ENCODE peak calls at places on chromosomes 4 and X, in seven cellular contexts. L is breast epithelium, I is cardiac fibroblast, N is tibial nerve, P is RWPE2, F is right atrium auricular region, W is psoas muscle. C is an unnamed sample.

GRCh38 chr4:141565379-141566089 is 70.8 kb upstream of the IL15 start:
- DNase-seq in L (no peak), W (no peak), I (no peak), F (no peak), N (no peak), P (no peak), C (no peak)

GRCh38 chrX:103656623-103657022 is 27.8 kb downstream of the TCEAL1 start:
- DNase-seq in I (peak), N (no peak), F (no peak), L (no peak), P (peak), W (no peak), C (peak)

GRCh38 chrX:397575-397974 is 10.9 kb upstream of the PPP2R3B start:
- DNase-seq in P (no peak), N (peak), W (peak), F (no peak), L (no peak), I (peak), C (peak)

GRCh38 chrX:41491267-41492004 is 44.3 kb downstream of the NYX start:
- DNase-seq in L (peak), N (no peak), W (no peak), I (peak), P (peak), F (peak), C (peak)

GRCh38 chr4:85370400-85371032 is 104.4 kb upstream of the ARHGAP24 start:
- DNase-seq in F (no peak), P (no peak), W (no peak), N (peak), L (no peak), I (peak), C (no peak)

GRCh38 chr4:86927843-86928395 is 6.9 kb upstream of the AFF1 start:
- DNase-seq in N (peak), L (no peak), F (peak), W (no peak), P (peak), I (peak), C (no peak)

GRCh38 chr4:165058676-165059075 is 5.0 kb downstream of the TRIM75 start:
- DNase-seq in L (no peak), P (no peak), N (no peak), F (no peak), W (no peak), I (no peak), C (no peak)

GRCh38 chr4:119810001-119810400 is 181.4 kb upstream of the PDE5A start:
- DNase-seq in L (no peak), N (no peak), P (no peak), F (no peak), W (no peak), I (no peak), C (no peak)

GRCh38 chrX:19867411-19867732 is 20.0 kb downstream of the SH3KBP1 start:
- DNase-seq in I (peak), W (no peak), F (no peak), P (no peak), L (no peak), N (peak), C (no peak)

GRCh38 chrX:9148626-9149385 is 114.9 kb upstream of the FAM9B start:
- DNase-seq in N (no peak), W (no peak), I (peak), F (no peak), L (no peak), P (no peak), C (no peak)

GRCh38 chr4:151808120-151808529 is 47.3 kb upstream of the GATB start:
- DNase-seq in F (no peak), N (no peak), W (no peak), P (no peak), I (no peak), L (no peak), C (no peak)

GRCh38 chr4:46179356-46179755 is 55.5 kb upstream of the GABRG1 start:
- DNase-seq in W (no peak), N (no peak), I (no peak), F (no peak), L (no peak), P (no peak), C (no peak)

GRCh38 chr4:152316969-152317368 is 218.9 kb downstream of the FBXW7 start:
- DNase-seq in W (no peak), I (peak), P (no peak), L (no peak), N (no peak), F (no peak), C (no peak)

GRCh38 chr4:150943831-150944230 is 71.3 kb downstream of the LRBA start:
- DNase-seq in I (no peak), F (no peak), L (no peak), W (no peak), P (no peak), N (no peak), C (no peak)

GRCh38 chrX:9379697-9380551 is 84.9 kb upstream of the TBL1X start:
- DNase-seq in N (no peak), W (no peak), I (peak), P (peak), F (no peak), L (no peak), C (no peak)

GRCh38 chr4:141388483-141388882 is 167.8 kb downstream of the ZNF330 start:
- DNase-seq in W (no peak), L (no peak), I (peak), F (no peak), N (no peak), P (no peak), C (peak)

GRCh38 chrX:16920116-16920515 is 26.3 kb upstream of the REPS2 start:
- DNase-seq in I (peak), F (no peak), N (no peak), P (no peak), W (no peak), L (no peak), C (no peak)

GRCh38 chr4:22312113-22312512 is 203.8 kb downstream of the ADGRA3 start:
- DNase-seq in P (no peak), L (no peak), N (no peak), F (no peak), I (no peak), W (no peak), C (no peak)

GRCh38 chr4:79756496-79756895 is 316.5 kb downstream of the ANTXR2 start:
- DNase-seq in W (no peak), N (no peak), P (no peak), I (no peak), L (no peak), F (no peak), C (no peak)

GRCh38 chr4:176584031-176584430 is 208.7 kb downstream of the VEGFC start:
- DNase-seq in I (peak), P (no peak), N (no peak), F (no peak), W (no peak), L (no peak), C (no peak)

GRCh38 chr4:153467154-153467896 is 1.2 kb downstream of the TMEM131L start:
- DNase-seq in P (no peak), I (peak), L (peak), W (peak), N (no peak), F (no peak), C (no peak)

GRCh38 chrX:63128509-63128908 is 222.6 kb downstream of the SPIN4 start:
- DNase-seq in P (no peak), N (no peak), L (no peak), I (peak), W (no peak), F (no peak), C (no peak)
- TF ChIP-seq CTCF in P (peak), N (peak), L (no peak), I (peak), W (peak), F (peak), C (peak)

GRCh38 chr4:113145519-113146291 is 96.3 kb downstream of the ANK2 start:
- DNase-seq in W (peak), F (no peak), I (no peak), N (no peak), P (no peak), L (no peak), C (no peak)
- H3K4me3 ChIP-seq in W (peak), F (peak), I (no peak), N (no peak), P (no peak), L (no peak), C (no peak)

DNA sequence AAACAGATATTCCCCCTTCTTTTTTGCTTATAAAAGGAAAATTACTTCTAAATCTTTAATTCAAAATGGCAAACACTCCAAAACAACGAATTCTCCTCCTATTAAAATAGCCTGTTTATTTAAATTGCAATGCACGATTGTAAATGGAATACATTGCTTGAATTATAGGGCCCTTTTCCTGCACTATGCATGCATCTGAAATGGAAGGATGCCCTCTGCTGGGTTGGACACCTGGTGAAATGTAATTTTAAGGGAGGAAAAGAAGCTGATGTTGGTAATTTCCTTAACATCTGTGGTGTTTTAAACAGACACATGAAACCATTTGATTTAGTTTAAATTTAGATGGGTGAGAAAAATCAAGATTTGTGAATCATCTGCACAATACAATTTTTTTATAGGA is 72.8 kb downstream of the GRXCR1 start:
- DNase-seq in N (no peak), P (no peak), L (no peak), I (no peak), F (no peak), W (no peak), C (no peak)
- TF ChIP-seq CTCF in N (no peak), P (peak), L (no peak), I (no peak), F (peak), W (no peak), C (peak)

GRCh38 chrX:101219840-101220191 is 230 bp downstream of the DRP2 start:
- DNase-seq in I (peak), F (no peak), L (no peak), W (no peak), P (no peak), N (no peak), C (no peak)
- H3K4me3 ChIP-seq in I (peak), F (no peak), L (no peak), W (no peak), P (no peak), N (no peak), C (no peak)